ENCODE peak calls at places on chromosomes 7 and 10, in five cellular contexts. G is HT1080; Y is psoas muscle; U is NCI-H2107; L is activated gamma-delta T cell treated with anti-CD3 and anti-CD28 coated beads, Interleukin-2, amount 50 U/mL, for 16 hours. D is an unnamed sample.

GRCh38 chr10:112750427-112751167 is 199.4 kb upstream of the TCF7L2 start:
- DNase-seq in Y (no peak), U (no peak), G (no peak), L (no peak), D (no peak)

GRCh38 chr7:80107278-80107677 is 27.4 kb upstream of the GNAI1 start:
- DNase-seq in Y (no peak), G (no peak), U (no peak), L (no peak), D (no peak)

GRCh38 chr10:13956826-13957225 is 370.1 kb downstream of the PRPF18 start:
- DNase-seq in Y (peak; percentile 78), G (no peak), L (no peak), U (no peak), D (no peak)

GRCh38 chr10:84846646-84847045 is 518.3 kb downstream of the CCSER2 start:
- DNase-seq in L (no peak), G (no peak), Y (no peak), U (no peak), D (no peak)

GRCh38 chr10:5692476-5693358 is 8.1 kb downstream of the TASOR2 start:
- DNase-seq in Y (peak; percentile 30), U (no peak), G (no peak), L (peak; percentile 54), D (no peak)

GRCh38 chr7:158301221-158301620 is 286.4 kb downstream of the PTPRN2 start:
- DNase-seq in G (no peak), L (no peak), Y (no peak), U (no peak), D (no peak)

GRCh38 chr10:122152544-122152943 is 118.6 kb upstream of the BTBD16 start:
- DNase-seq in G (no peak), Y (peak; percentile 93), U (no peak), L (no peak), D (no peak)

GRCh38 chr10:31602541-31603244 is 283.7 kb downstream of the ZEB1 start:
- DNase-seq in U (no peak), L (no peak), Y (peak; percentile 92), G (peak; percentile 36), D (no peak)

GRCh38 chr7:151940048-151940845 is 16.0 kb upstream of the GALNTL5 start:
- DNase-seq in U (no peak), Y (peak; percentile 49), G (peak; percentile 58), L (no peak), D (no peak)

GRCh38 chr7:66930341-66930740 is 9.3 kb downstream of the TMEM248 start:
- DNase-seq in L (no peak), U (no peak), Y (no peak), G (peak; percentile 17), D (no peak)

GRCh38 chr7:79284226-79284625 is 169.2 kb downstream of the MAGI2 start:
- DNase-seq in U (no peak), Y (no peak), L (no peak), G (no peak), D (no peak)